ENCODE peak calls at places on chromosomes 16 and 17, in six cellular contexts. U, C, Z, I, F and T are unnamed samples.

GRCh38 chr17:72561266-72561665 is 440.4 kb downstream of the SOX9 start:
- DNase-seq in C (no peak), U (no peak), Z (no peak), I (no peak), F (no peak), T (no peak)

GRCh38 chr16:89430436-89431157 is 59.8 kb downstream of the ANKRD11 start:
- DNase-seq in F (no peak), I (no peak), U (no peak), Z (peak; percentile 77), C (no peak), T (no peak)

GRCh38 chr16:57480127-57480753 is 6.1 kb downstream of the DOK4 start:
- DNase-seq in F (peak; percentile 85), I (no peak), U (no peak), Z (peak; percentile 88), C (no peak), T (no peak)

GRCh38 chr17:62650587-62650986 is 23.1 kb downstream of the MRC2 start:
- DNase-seq in F (no peak), C (no peak), I (no peak), Z (no peak), U (no peak), T (no peak)

GRCh38 chr17:29722411-29723198 is 99.9 kb upstream of the CORO6 start:
- DNase-seq in C (no peak), Z (no peak), I (peak; percentile 96), F (peak; percentile 51), U (no peak), T (peak; percentile 31)

GRCh38 chr17:76547183-76547641 is 7.4 kb downstream of the PRCD start:
- DNase-seq in F (peak; percentile 76), Z (peak; percentile 74), C (peak; percentile 67), I (no peak), U (no peak), T (peak; percentile 59)

GRCh38 chr17:5446786-5447185 is 7.8 kb upstream of the C1QBP start:
- DNase-seq in U (no peak), Z (no peak), C (no peak), I (no peak), F (no peak), T (no peak)

GRCh38 chr17:10091051-10091450 is 107.4 kb downstream of the GAS7 start:
- DNase-seq in I (no peak), U (no peak), F (no peak), Z (no peak), C (no peak), T (no peak)

GRCh38 chr16:55324491-55325447 is 766 bp downstream of the IRX6 start:
- DNase-seq in U (peak; percentile 73), F (no peak), Z (no peak), I (no peak), C (no peak), T (no peak)

GRCh38 chr17:76934561-76935320 is 66.5 kb downstream of the MGAT5B start:
- DNase-seq in I (no peak), Z (no peak), F (no peak), U (no peak), C (no peak), T (no peak)

GRCh38 chr17:33381201-33381600 is 88.1 kb upstream of the ASIC2 start:
- DNase-seq in C (no peak), Z (no peak), U (no peak), I (no peak), F (no peak), T (no peak)

GRCh38 chr17:34499576-34499975 is 79.8 kb upstream of the TMEM132E start:
- DNase-seq in Z (no peak), C (no peak), F (peak; percentile 14), I (no peak), U (peak; percentile 53), T (no peak)

GRCh38 chr16:88705746-88706287 is 391 bp downstream of the RNF166 start:
- DNase-seq in I (no peak), C (no peak), Z (no peak), U (no peak), F (no peak), T (no peak)

GRCh38 chr17:4444782-4445473 is 11.2 kb downstream of the SPNS3 start:
- DNase-seq in I (no peak), U (no peak), F (no peak), C (no peak), Z (no peak), T (no peak)

GRCh38 chr17:71496552-71496951 is 624.3 kb upstream of the SOX9 start:
- DNase-seq in U (no peak), I (no peak), Z (no peak), C (no peak), F (no peak), T (no peak)

GRCh38 chr16:72847187-72848044 is 200.5 kb downstream of the ZFHX3 start:
- DNase-seq in Z (peak; percentile 30), U (no peak), F (peak; percentile 30), I (no peak), C (peak; percentile 59), T (peak; percentile 42)

DNA sequence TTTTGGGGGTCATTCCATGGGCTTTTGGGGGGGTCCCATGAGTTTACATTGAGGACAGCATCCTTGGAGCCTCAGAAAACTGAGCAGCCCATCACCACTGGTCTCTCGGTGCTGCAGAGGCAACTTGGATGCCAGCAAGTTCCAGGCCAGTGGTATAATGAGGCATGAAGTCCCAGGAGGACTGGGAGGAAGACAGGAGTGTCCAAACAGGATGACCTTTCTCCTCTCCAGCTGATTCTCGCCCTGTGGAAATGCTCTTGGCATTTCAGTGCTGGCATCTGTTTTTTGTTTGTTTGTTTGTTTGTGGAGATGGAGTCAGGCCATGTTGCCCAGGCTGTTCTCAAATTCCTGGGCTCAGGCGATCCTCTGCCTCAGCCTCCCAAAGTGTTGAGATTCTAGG is 347.6 kb downstream of the SNX29 start:
- DNase-seq in C (no peak), Z (no peak), I (no peak), F (no peak), U (no peak), T (no peak)
- TF ChIP-seq POLR2A in C (no peak), Z (no peak), I (no peak), F (no peak), U (no peak), T (no peak)

GRCh38 chr17:6714315-6714874 is 1.2 kb upstream of the SLC13A5 start:
- DNase-seq in C (no peak), I (no peak), Z (no peak), U (no peak), F (no peak), T (no peak)

GRCh38 chr17:6712854-6713129 is 377 bp downstream of the SLC13A5 start:
- DNase-seq in F (no peak), C (no peak), Z (no peak), U (no peak), I (no peak), T (no peak)

GRCh38 chr17:6713918-6714271 is 726 bp upstream of the SLC13A5 start:
- DNase-seq in C (no peak), F (no peak), Z (no peak), U (no peak), I (no peak), T (no peak)

GRCh38 chr17:6712058-6712853 is 913 bp downstream of the SLC13A5 start:
- DNase-seq in I (no peak), F (no peak), Z (peak; percentile 88), U (peak; percentile 71), C (no peak), T (no peak)

DNA sequence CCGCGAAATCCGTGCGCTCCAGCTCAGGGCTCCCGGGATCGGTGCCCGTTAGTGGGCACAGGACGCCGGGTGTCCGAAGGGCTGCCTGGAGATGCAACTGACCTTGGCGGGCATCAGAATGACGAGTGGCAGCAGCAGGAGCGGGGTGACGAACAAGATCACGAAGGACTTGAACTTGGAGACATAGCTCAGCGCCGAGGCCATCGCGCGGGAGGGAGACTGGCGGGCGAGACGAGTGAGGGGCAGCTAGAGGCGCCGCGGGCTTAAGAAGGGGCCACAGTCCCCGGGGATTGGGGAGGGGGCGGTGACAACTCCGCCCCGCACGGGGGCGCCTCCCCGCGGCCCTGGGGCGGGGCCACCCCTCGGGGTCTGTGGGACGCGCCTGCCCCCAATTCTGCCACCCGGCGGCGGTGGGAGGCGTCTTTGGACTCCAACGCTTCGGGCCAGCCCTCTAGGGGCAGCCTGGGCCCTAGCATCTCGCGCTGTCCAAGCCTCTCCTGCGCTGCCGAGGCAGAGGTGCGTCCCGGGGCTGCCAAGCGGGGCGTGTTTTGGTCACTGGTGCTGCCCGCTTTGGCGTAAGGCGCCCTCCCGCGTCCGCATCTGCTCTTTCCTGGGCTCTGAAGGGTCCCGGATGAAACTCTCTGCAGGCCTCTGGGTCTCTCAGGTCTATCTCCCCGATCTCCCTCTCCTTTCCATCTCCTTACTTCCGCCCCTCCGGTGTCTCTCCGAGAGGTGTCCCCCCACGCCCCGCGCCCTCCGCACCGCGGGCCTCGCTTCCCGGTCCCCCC is at the start of gene SLC13A5:
- DNase-seq in C (peak; percentile 64), U (peak; percentile 84), I (no peak), Z (peak; percentile 87), F (peak; percentile 34), T (no peak)
- TF ChIP-seq POLR2AphosphoS5 in C (no peak), U (no peak), I (no peak), Z (peak; percentile 99), F (no peak), T (no peak)

DNA sequence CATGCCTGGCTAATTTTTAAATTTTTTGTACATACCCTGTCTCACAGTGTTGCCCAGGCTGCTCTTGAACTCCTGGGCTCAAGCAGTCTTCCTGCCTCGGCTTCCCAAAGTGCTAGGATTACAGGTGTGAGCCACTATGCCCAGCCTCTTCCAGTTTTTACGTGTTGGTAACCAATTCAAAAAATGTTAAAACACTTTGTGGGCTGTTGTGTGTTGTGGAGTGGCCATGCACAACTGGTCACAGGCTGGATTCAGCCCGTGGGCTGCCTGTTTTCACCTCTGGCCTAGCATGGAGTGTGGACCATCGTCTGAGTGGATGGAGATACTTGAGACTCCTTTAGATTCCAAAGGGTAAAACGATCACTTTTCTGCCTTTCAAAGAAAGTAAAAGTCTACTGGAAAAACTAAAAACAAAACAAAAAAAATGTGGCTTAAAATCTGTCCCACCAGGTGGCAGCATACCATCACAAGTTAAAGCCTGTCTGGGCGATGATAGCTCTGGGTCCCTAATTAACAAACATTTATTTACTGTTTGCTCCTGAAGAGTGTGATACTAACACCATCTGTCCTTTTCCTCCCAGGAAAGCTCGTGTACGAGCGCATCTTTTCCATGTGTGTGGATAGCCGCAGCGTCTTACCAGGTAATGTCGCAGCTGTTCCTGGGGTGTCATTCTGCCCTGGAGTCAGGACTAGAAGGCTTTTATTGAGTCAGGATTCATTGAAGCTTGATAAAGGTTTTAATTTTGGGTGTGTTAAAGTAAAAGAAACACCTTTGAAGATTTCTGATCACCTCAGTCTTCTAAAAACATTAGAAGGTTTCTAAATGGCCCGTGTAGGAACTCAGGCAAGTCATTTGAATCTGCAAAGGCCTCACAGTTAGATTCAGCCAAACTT is 45.8 kb downstream of the VPS35L start:
- DNase-seq in F (peak; percentile 44), Z (peak; percentile 47), I (no peak), U (peak; percentile 56), C (no peak), T (no peak)
- TF ChIP-seq TAF1 in F (no peak), Z (no peak), I (no peak), U (no peak), C (no peak), T (no peak)

GRCh38 chr17:39730095-39730921 is at the start of gene MIEN1:
- DNase-seq in F (peak; percentile 97), I (peak; percentile 43), C (peak; percentile 99), U (peak; percentile 100), Z (peak; percentile 78), T (peak; percentile 98)
- TF ChIP-seq POLR2A in F (peak; percentile 85), I (peak; percentile 98), C (peak; percentile 88), U (peak; percentile 70), Z (peak; percentile 84), T (peak; percentile 90)

GRCh38 chr16:84532299-84532724 is 27.9 kb upstream of the MEAK7 start:
- DNase-seq in F (no peak), Z (peak; percentile 56), U (no peak), C (no peak), I (no peak), T (no peak)
- TF ChIP-seq POLR2AphosphoS5 in F (no peak), Z (no peak), U (no peak), C (no peak), I (no peak), T (no peak)